ENCODE peak calls at places on chromosomes 12 and 14, in five cellular contexts. T, K, Z, I and Q are unnamed samples.

GRCh38 chr12:96265836-96266235 is 71.7 kb downstream of the ELK3 start:
- DNase-seq in T (no peak), K (no peak), Z (no peak), I (no peak), Q (no peak)

GRCh38 chr12:123621101-123621500 is 12.4 kb downstream of the EIF2B1 start:
- DNase-seq in T (no peak), K (no peak), Z (no peak), I (no peak), Q (no peak)

GRCh38 chr12:45273717-45274271 is 57.9 kb downstream of the ANO6 start:
- DNase-seq in T (peak; percentile 89), K (no peak), Z (no peak), I (peak; percentile 74), Q (peak; percentile 98)

GRCh38 chr12:10716704-10717315 is 6.3 kb downstream of the YBX3 start:
- DNase-seq in T (peak; percentile 89), K (peak; percentile 78), Z (peak; percentile 88), I (peak; percentile 93), Q (peak; percentile 94)

GRCh38 chr12:82857276-82857675 is 170.6 kb downstream of the TMTC2 start:
- DNase-seq in T (no peak), K (no peak), Z (no peak), I (no peak), Q (no peak)

GRCh38 chr14:76282581-76282980 is 93.4 kb upstream of the ESRRB start:
- DNase-seq in T (no peak), K (no peak), Z (no peak), I (peak; percentile 3), Q (no peak)

GRCh38 chr12:69570000-69570516 is 15.2 kb upstream of the CCT2 start:
- DNase-seq in T (peak; percentile 46), K (no peak), Z (no peak), I (no peak), Q (peak; percentile 76)

GRCh38 chr14:68978550-68978911 is 571 bp downstream of the ACTN1 start:
- DNase-seq in T (peak; percentile 63), K (peak; percentile 82), Z (peak; percentile 70), I (peak; percentile 86), Q (no peak)

GRCh38 chr12:93183940-93184663 is 193.6 kb upstream of the NUDT4 start:
- DNase-seq in T (no peak), K (peak; percentile 22), Z (no peak), I (peak; percentile 86), Q (no peak)

GRCh38 chr12:81128930-81129554 is 51.2 kb downstream of the ACSS3 start:
- DNase-seq in T (peak; percentile 25), K (peak; percentile 26), Z (peak; percentile 23), I (no peak), Q (peak; percentile 11)

GRCh38 chr14:56359245-56359644 is 220.4 kb upstream of the TMEM260 start:
- DNase-seq in T (no peak), K (no peak), Z (no peak), I (no peak), Q (no peak)

GRCh38 chr14:99333841-99334240 is 61.8 kb upstream of the BCL11B start:
- DNase-seq in T (no peak), K (no peak), Z (no peak), I (peak; percentile 50), Q (no peak)

GRCh38 chr12:124396544-124397398 is 101.9 kb downstream of the RFLNA start:
- DNase-seq in T (no peak), K (peak; percentile 75), Z (peak; percentile 89), I (peak; percentile 87), Q (no peak)

GRCh38 chr14:91378945-91379932 is 38.4 kb downstream of the CCDC88C start:
- DNase-seq in T (no peak), K (no peak), Z (no peak), I (no peak), Q (no peak)

GRCh38 chr14:99164712-99165111 is 107.3 kb downstream of the BCL11B start:
- DNase-seq in T (no peak), K (no peak), Z (no peak), I (no peak), Q (no peak)

GRCh38 chr12:102740157-102741032 is 176.6 kb downstream of the PAH start:
- DNase-seq in T (no peak), K (no peak), Z (no peak), I (no peak), Q (no peak)

GRCh38 chr12:119700078-119700477 is 32.1 kb downstream of the PRKAB1 start:
- DNase-seq in T (no peak), K (no peak), Z (no peak), I (no peak), Q (no peak)

GRCh38 chr14:100654814-100655795 is 67.9 kb upstream of the BEGAIN start:
- DNase-seq in T (peak; percentile 55), K (peak; percentile 68), Z (peak; percentile 65), I (no peak), Q (no peak)
- TF ChIP-seq CTCF in T (peak; percentile 68), K (peak; percentile 83), Z (peak; percentile 65), I (peak; percentile 30), Q (peak; percentile 73)

GRCh38 chr12:107875772-107876171 is 101.3 kb downstream of the ASCL4 start:
- DNase-seq in T (no peak), K (no peak), Z (no peak), I (no peak), Q (no peak)

GRCh38 chr12:107873223-107873622 is 98.7 kb downstream of the ASCL4 start:
- DNase-seq in T (no peak), K (no peak), Z (no peak), I (no peak), Q (no peak)
- TF ChIP-seq CTCF in T (no peak), K (no peak), Z (no peak), I (no peak), Q (no peak)

DNA sequence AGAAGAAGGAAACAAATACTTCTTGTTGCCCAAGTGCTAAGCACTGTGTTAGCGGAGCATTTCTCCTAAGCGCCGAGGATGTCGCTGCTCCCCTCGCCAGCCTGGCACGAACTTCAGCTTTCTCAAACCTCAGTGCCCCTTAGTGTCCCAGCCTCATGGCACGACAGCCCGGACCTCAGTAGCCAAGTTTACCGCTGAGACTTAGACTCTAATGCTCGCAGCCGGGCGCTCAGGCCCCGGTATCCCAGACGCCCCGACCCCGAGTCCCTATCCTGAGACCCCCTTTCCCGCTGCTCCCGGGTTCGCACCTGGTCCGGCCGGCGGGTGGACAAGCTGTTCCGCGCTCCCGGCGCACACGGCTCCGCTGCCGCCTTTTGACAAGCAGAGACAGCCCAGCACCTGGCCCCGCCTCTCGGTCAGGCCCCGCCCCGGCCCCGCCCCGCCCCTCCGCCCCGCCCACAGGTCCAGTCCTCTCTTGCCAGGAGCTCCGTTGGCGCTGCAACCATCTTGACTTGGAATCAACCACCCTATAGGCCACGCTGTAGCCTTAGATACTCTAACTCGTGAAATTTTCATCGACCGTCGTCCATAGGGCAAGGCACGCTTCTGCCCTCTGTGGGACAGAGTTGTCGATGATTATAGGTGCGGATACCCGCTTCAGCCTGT is at the start of gene VDR:
- DNase-seq in T (peak; percentile 93), K (peak; percentile 91), Z (peak; percentile 92), I (peak; percentile 87), Q (peak; percentile 68)
- TF ChIP-seq CTCF in T (peak; percentile 27), K (peak; percentile 27), Z (no peak), I (no peak), Q (peak; percentile 32)

GRCh38 chr14:32633930-32634329 is 304.7 kb upstream of the NPAS3 start:
- DNase-seq in T (no peak), K (no peak), Z (no peak), I (no peak), Q (no peak)

GRCh38 chr14:32630701-32631100 is 301.6 kb downstream of the AKAP6 start:
- DNase-seq in T (no peak), K (no peak), Z (no peak), I (no peak), Q (no peak)

GRCh38 chr14:32629146-32629545 is 300.0 kb downstream of the AKAP6 start:
- DNase-seq in T (no peak), K (no peak), Z (no peak), I (no peak), Q (no peak)

GRCh38 chr14:32635103-32635719 is 303.5 kb upstream of the NPAS3 start:
- DNase-seq in T (peak; percentile 8), K (no peak), Z (no peak), I (no peak), Q (peak; percentile 30)

DNA sequence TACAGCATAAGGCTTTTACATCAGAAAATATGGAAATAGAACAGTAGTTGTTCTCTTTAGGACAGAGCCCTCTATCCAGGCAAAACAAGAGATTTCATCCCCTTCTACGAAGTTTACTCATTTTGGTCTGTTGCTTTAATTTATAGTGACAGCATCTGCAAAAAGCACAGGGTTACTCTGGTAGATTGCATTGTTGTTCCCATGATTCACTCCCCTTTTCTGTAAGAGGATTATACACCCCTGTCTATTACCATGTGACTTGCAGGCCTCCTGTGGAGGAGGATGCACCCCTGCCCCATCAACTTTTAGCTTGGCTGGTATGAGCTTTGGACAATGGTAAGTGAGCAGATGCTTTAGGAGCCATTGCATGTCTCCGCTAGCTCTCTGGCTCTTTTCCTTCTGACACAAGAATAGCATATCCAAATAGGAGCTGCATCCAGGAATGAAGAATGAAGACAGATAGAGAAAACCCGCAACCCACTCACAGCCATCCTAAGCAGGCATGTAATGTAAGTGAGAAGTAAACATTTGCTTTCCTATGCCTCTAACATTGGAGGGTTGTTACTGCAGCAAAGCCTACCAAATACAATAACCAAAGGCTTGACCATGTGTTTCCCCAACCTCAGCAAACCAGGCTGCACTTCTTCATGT is 304.2 kb downstream of the AKAP6 start:
- DNase-seq in T (no peak), K (no peak), Z (no peak), I (no peak), Q (no peak)
- TF ChIP-seq CTCF in T (no peak), K (no peak), Z (no peak), I (no peak), Q (no peak)

DNA sequence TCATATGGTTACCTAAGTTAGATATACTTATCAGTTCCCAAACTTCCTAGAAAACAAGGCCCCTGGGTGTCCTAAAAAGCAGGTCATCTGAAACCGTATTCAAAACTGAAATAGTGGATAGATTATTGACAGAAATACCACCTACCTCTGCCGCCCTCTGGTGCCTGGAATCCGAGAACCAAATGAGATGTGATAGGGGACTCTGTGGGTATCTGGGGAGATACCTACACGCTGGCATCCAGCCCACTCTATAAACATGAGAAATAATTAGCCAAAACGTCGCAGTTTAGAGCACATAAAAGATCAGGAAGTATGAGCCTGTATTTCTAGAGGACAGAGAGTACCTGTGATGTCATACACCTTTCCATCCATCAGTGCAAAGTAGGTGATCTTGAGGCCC is 4.4 kb downstream of the ORMDL2 start:
- DNase-seq in T (peak; percentile 37), K (no peak), Z (peak; percentile 37), I (no peak), Q (no peak)
- TF ChIP-seq CTCF in T (no peak), K (peak; percentile 43), Z (no peak), I (no peak), Q (peak; percentile 57)